ENCODE peak calls at places on chromosomes 4 and X, in nine cellular contexts. Z is lower lobe of right lung; T is stimulated activated CD4-positive, alpha-beta T cell treated with anti-CD3 and anti-CD28 coated beads, TNF-alpha, amount 100 ng/mL, for 4 hours; P is GM03348; S is activated gamma-delta T cell; B is B cell; C is activated CD4-positive, alpha-beta T cell treated with anti-CD3 and anti-CD28 coated beads, Interleukin-2, amount 50 U/mL, for 24 hours; Q is AG09319; R is fibroblast of the aortic adventitia. E is an unnamed sample.
A peak's percentile ranks its signal among the peaks of the same experiment; 100 is the strongest.

GRCh38 chr4:87498446-87498900 is 30.7 kb downstream of the SPARCL1 start:
- DNase-seq in Z (no peak), T (no peak), P (peak; percentile 60), S (no peak), B (no peak), C (no peak), Q (peak; percentile 35), R (peak; percentile 52), E (no peak)

GRCh38 chrX:119272882-119273806 is 37.1 kb downstream of the PGRMC1 start:
- DNase-seq in Z (peak; percentile 52), T (peak; percentile 11), P (peak; percentile 35), S (peak; percentile 11), B (peak; percentile 52), C (no peak), Q (no peak), R (peak; percentile 7), E (no peak)

GRCh38 chr4:1725521-1725920 is 4.2 kb downstream of the TACC3 start:
- DNase-seq in Z (no peak), T (no peak), P (no peak), S (no peak), B (no peak), C (no peak), Q (no peak), R (no peak), E (no peak)

GRCh38 chrX:153333271-153333670 is 682 bp upstream of the ZNF275 start:
- DNase-seq in Z (no peak), T (no peak), P (no peak), S (no peak), B (no peak), C (no peak), Q (peak; percentile 37), R (peak; percentile 70), E (no peak)

GRCh38 chr4:95289028-95289634 is 259.6 kb downstream of the UNC5C start:
- DNase-seq in Z (no peak), T (no peak), P (no peak), S (no peak), B (no peak), C (no peak), Q (no peak), R (peak; percentile 25), E (no peak)

GRCh38 chr4:158850800-158851644 is 82.2 kb downstream of the FNIP2 start:
- DNase-seq in Z (no peak), T (no peak), P (peak; percentile 45), S (no peak), B (no peak), C (no peak), Q (no peak), R (peak; percentile 79), E (no peak)

GRCh38 chr4:653080-653821 is 20.8 kb downstream of the ATP5ME start:
- DNase-seq in Z (peak; percentile 45), T (no peak), P (no peak), S (no peak), B (no peak), C (no peak), Q (no peak), R (no peak), E (no peak)

GRCh38 chr4:173076903-173077629 is 91.5 kb upstream of the GALNT7 start:
- DNase-seq in Z (no peak), T (no peak), P (no peak), S (no peak), B (no peak), C (no peak), Q (no peak), R (no peak), E (no peak)

GRCh38 chrX:12249997-12250396 is 111.7 kb downstream of the FRMPD4 start:
- DNase-seq in Z (no peak), T (no peak), P (no peak), S (no peak), B (no peak), C (no peak), Q (no peak), R (no peak), E (no peak)

GRCh38 chr4:38318737-38319455 is 345.1 kb upstream of the KLF3 start:
- DNase-seq in Z (peak; percentile 92), T (peak; percentile 42), P (peak; percentile 98), S (peak; percentile 49), B (peak; percentile 75), C (no peak), Q (peak; percentile 91), R (peak; percentile 98), E (peak; percentile 81)

GRCh38 chrX:49211074-49211473 is 11.1 kb upstream of the SYP start:
- DNase-seq in Z (no peak), T (no peak), P (no peak), S (no peak), B (no peak), C (no peak), Q (no peak), R (no peak), E (no peak)

GRCh38 chrX:152821145-152821765 is 9.3 kb downstream of the CETN2 start:
- DNase-seq in Z (no peak), T (no peak), P (no peak), S (no peak), B (no peak), C (no peak), Q (no peak), R (peak; percentile 29), E (peak; percentile 54)

GRCh38 chrX:153521034-153521433 is 3.6 kb downstream of the ATP2B3 start:
- DNase-seq in Z (no peak), T (no peak), P (peak; percentile 59), S (no peak), B (no peak), C (no peak), Q (no peak), R (peak; percentile 60), E (no peak)

GRCh38 chr4:117010695-117011094 is 74.7 kb downstream of the TRAM1L1 start:
- DNase-seq in Z (no peak), T (no peak), P (no peak), S (no peak), B (no peak), C (no peak), Q (no peak), R (no peak), E (no peak)

GRCh38 chr4:168787801-168788200 is 222.3 kb downstream of the CBR4 start:
- DNase-seq in Z (no peak), T (no peak), P (no peak), S (no peak), B (no peak), C (no peak), Q (no peak), R (no peak), E (no peak)

GRCh38 chr4:53089940-53090729 is 228.0 kb downstream of the RASL11B start:
- DNase-seq in Z (no peak), T (no peak), P (peak; percentile 36), S (no peak), B (no peak), C (no peak), Q (peak; percentile 8), R (peak; percentile 41), E (no peak)

GRCh38 chrX:154378059-154378798 is 866 bp upstream of the EMD start:
- DNase-seq in Z (peak; percentile 75), T (no peak), P (no peak), S (no peak), B (peak; percentile 93), C (no peak), Q (no peak), R (no peak), E (no peak)

GRCh38 chrX:107562482-107562881 is 65.8 kb upstream of the PRPS1 start:
- DNase-seq in Z (no peak), T (no peak), P (peak; percentile 72), S (no peak), B (no peak), C (no peak), Q (no peak), R (peak; percentile 87), E (no peak)

GRCh38 chr4:148443550-148444295 is 1.5 kb upstream of the NR3C2 start:
- DNase-seq in Z (peak; percentile 67), T (peak; percentile 5), P (peak; percentile 39), S (peak; percentile 16), B (peak; percentile 47), C (peak; percentile 25), Q (no peak), R (no peak), E (no peak)

GRCh38 chrX:97021680-97022079 is 138.0 kb downstream of the RPA4 start:
- DNase-seq in Z (no peak), T (no peak), P (no peak), S (no peak), B (no peak), C (no peak), Q (no peak), R (peak; percentile 39), E (no peak)

GRCh38 chrX:129773649-129774458 is 5.9 kb upstream of the SASH3 start:
- DNase-seq in Z (no peak), T (no peak), P (no peak), S (no peak), B (no peak), C (no peak), Q (no peak), R (no peak), E (no peak)

GRCh38 chr4:10077492-10078335 is 38.9 kb downstream of the WDR1 start:
- DNase-seq in Z (peak; percentile 71), T (no peak), P (no peak), S (no peak), B (no peak), C (no peak), Q (no peak), R (no peak), E (no peak)

GRCh38 chr4:44256414-44256813 is 192.2 kb downstream of the KCTD8 start:
- DNase-seq in Z (no peak), T (no peak), P (no peak), S (no peak), B (no peak), C (no peak), Q (no peak), R (no peak), E (no peak)

GRCh38 chr4:145044341-145044740 is 53.7 kb downstream of the ANAPC10 start:
- DNase-seq in Z (no peak), T (no peak), P (peak; percentile 19), S (no peak), B (no peak), C (no peak), Q (no peak), R (peak; percentile 13), E (no peak)

GRCh38 chrX:29257516-29257915 is 670.3 kb downstream of the IL1RAPL1 start:
- DNase-seq in Z (no peak), T (no peak), P (peak; percentile 2), S (no peak), B (no peak), C (no peak), Q (no peak), R (peak; percentile 79), E (no peak)

GRCh38 chrX:131288738-131289511 is at the start of gene IGSF1:
- DNase-seq in Z (no peak), T (no peak), P (peak; percentile 2), S (peak; percentile 2), B (no peak), C (no peak), Q (no peak), R (no peak), E (peak; percentile 34)

GRCh38 chr4:144666539-144667175 is 20.7 kb downstream of the HHIP start:
- DNase-seq in Z (no peak), T (no peak), P (peak; percentile 28), S (no peak), B (no peak), C (no peak), Q (no peak), R (peak; percentile 82), E (no peak)

GRCh38 chrX:51893931-51894696 is 691 bp downstream of the MAGED1 start:
- DNase-seq in Z (no peak), T (no peak), P (peak; percentile 7), S (no peak), B (no peak), C (no peak), Q (no peak), R (peak; percentile 47), E (no peak)

GRCh38 chrX:108090474-108091265 is 672 bp downstream of the PSMD10 start:
- DNase-seq in Z (no peak), T (no peak), P (peak; percentile 7), S (no peak), B (no peak), C (no peak), Q (no peak), R (peak; percentile 40), E (peak; percentile 56)

GRCh38 chr4:5883916-5884315 is 9.0 kb downstream of the CRMP1 start:
- DNase-seq in Z (no peak), T (no peak), P (no peak), S (no peak), B (no peak), C (no peak), Q (no peak), R (no peak), E (no peak)

GRCh38 chrX:75118296-75118695 is 37.8 kb downstream of the ABCB7 start:
- DNase-seq in Z (no peak), T (no peak), P (no peak), S (no peak), B (no peak), C (no peak), Q (no peak), R (no peak), E (no peak)